ENCODE peak calls at places on chromosomes 3 and 15, in six cellular contexts. U is fibroblast of lung, G is breast epithelium, F is cardiac muscle cell, X is thyroid gland, E is A673. O is an unnamed sample.
A peak's percentile ranks its signal among the peaks of the same experiment; 100 is the strongest.

GRCh38 chr3:12588674-12589054 is 31.8 kb downstream of the MKRN2 start:
- DNase-seq in F (no peak), G (no peak), U (no peak), E (no peak), X (peak; percentile 72), O (no peak)

GRCh38 chr15:79004336-79004735 is 59.5 kb upstream of the CTSH start:
- DNase-seq in X (no peak), F (peak; percentile 69), E (peak; percentile 88), G (peak; percentile 38), U (peak; percentile 33), O (no peak)

GRCh38 chr15:61987824-61988223 is 72.4 kb downstream of the VPS13C start:
- DNase-seq in G (no peak), E (no peak), U (no peak), X (no peak), F (no peak), O (no peak)

GRCh38 chr3:132874701-132875100 is 152.5 kb upstream of the NPHP3 start:
- DNase-seq in U (no peak), X (no peak), F (no peak), E (no peak), G (no peak), O (no peak)

GRCh38 chr3:14988988-14989394 is 41.6 kb downstream of the NR2C2 start:
- DNase-seq in E (no peak), G (no peak), X (no peak), U (no peak), F (no peak), O (no peak)

GRCh38 chr15:92580021-92580420 is 75.6 kb downstream of the FAM174B start:
- DNase-seq in U (no peak), E (no peak), X (no peak), F (no peak), G (no peak), O (peak; percentile 10)

GRCh38 chr15:89495638-89496145 is 691 bp downstream of the RHCG start:
- DNase-seq in F (no peak), U (no peak), E (no peak), X (no peak), G (no peak), O (no peak)

GRCh38 chr3:66923991-66924390 is 74.1 kb upstream of the KBTBD8 start:
- DNase-seq in E (no peak), X (no peak), G (no peak), F (no peak), U (no peak), O (no peak)

GRCh38 chr3:72171946-72172345 is 387.0 kb upstream of the PROK2 start:
- DNase-seq in F (peak; percentile 16), X (no peak), E (no peak), G (no peak), U (no peak), O (peak; percentile 48)

GRCh38 chr3:148911173-148911572 is 46.1 kb downstream of the CPA3 start:
- DNase-seq in U (no peak), E (no peak), X (no peak), G (no peak), F (no peak), O (no peak)

GRCh38 chr15:77944002-77944867 is 133.3 kb downstream of the TBC1D2B start:
- DNase-seq in G (peak; percentile 48), U (peak; percentile 70), E (peak; percentile 68), X (peak; percentile 84), F (peak; percentile 89), O (peak; percentile 94)

GRCh38 chr3:140911822-140912221 is 29.8 kb upstream of the SLC25A36 start:
- DNase-seq in G (no peak), U (no peak), F (no peak), E (peak; percentile 10), X (no peak), O (no peak)

DNA sequence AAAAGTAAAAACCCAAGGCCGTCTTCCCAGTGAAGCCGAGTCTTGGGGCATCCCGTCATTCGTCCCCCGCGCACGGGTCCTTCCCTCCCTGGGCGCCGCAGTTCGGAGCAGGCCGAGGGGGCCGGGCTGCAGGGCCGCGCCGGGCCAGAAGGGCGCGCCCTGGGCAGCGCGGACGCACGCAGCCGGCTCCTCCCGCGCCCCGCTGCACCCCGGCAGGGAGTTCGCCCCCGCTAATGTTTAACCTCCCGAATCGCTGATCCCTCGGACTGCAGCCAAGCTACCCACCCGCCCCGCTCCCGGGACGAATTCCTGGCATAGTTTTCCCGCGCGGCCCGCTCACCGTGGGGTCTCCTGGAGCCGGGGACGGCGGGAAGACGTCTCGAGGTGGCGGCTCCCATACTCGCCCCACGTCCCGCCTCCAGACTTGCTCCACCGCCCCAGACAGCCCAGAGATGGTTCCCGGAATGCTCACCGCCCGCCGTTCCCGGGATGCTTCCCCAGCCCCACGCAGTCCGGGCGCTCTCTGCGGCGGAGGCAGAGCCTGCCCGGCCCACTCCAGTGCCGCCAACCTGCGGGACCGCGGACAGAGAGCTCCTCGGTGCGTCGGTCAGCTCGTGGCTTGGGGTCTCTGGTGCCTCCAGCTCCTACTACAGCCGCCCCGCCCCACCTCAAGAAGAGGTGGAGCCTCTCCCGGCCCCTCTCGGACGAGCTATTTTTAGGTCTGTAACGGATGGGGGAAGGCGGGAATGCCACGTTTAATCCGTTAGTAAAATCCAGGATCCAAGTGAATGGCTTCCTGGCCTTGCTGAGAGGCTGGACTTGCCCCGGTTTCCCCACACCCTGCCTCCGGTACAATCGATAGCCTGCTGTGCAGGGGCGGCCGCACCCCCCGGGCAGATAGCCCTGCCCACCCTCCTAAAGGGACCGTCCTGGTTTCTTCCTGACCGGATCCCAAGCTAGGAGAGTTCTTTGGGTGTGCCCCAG is at the start of gene DZIP1L:
- DNase-seq in E (peak; percentile 68), G (peak; percentile 37), X (peak; percentile 74), F (peak; percentile 78), U (peak; percentile 64), O (peak; percentile 80)
- TF ChIP-seq CTCF in E (peak; percentile 29), G (no peak), X (no peak), F (peak; percentile 28), U (peak; percentile 19), O (peak; percentile 41)

DNA sequence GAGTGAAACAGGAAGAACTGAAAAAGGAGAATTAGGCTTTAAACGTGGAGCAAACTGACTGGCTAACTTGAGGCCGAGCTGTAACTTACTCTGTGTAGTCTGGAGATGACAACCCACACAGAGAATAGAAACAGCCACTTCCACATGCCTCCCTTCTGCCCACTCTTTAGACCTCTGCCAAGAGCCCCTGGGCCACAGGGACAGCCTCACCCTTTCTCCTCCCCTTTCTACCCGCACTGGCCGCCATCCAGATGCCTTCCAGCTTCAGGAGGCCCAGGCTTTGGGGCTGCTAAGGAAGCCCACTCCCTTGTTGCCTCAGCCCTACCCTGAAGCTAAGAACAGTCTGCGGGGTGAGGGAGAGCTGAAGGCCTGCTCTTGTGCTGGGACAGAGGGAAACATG is 6.8 kb downstream of the ARHGAP31 start:
- DNase-seq in E (no peak), F (no peak), X (no peak), G (peak; percentile 57), U (no peak), O (no peak)
- H3K4me1 ChIP-seq in E (peaks cover 4% of the 10 kb centered on the region), F (peaks cover 43% of the 10 kb centered on the region), X (peaks cover 64% of the 10 kb centered on the region), G (no peaks in the 10 kb centered on the region), U (peaks cover 14% of the 10 kb centered on the region), O (no peaks in the 10 kb centered on the region)

DNA sequence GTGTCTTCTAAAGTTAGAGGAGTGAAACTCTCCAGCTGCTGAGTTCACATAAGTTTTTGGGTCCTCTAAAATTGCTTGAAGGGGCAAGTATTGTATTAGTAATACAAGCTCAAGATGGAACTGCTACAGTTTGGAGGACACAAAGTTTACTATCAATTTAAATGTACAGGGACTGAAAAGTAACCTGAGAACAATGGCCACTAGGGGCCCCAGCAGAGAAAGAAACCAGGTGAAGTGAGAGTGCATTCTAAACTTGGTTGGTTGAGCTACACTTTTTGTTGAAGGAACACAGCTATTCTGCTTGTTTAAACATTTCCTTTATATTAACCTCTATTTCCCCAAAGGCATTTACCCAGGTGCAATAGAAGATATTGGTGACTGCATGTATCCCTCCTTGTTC is 755.5 kb downstream of the GBE1 start:
- DNase-seq in F (no peak), E (no peak), G (no peak), U (no peak), X (no peak), O (no peak)
- TF ChIP-seq CTCF in F (no peak), E (no peak), G (no peak), U (no peak), X (no peak), O (no peak)

DNA sequence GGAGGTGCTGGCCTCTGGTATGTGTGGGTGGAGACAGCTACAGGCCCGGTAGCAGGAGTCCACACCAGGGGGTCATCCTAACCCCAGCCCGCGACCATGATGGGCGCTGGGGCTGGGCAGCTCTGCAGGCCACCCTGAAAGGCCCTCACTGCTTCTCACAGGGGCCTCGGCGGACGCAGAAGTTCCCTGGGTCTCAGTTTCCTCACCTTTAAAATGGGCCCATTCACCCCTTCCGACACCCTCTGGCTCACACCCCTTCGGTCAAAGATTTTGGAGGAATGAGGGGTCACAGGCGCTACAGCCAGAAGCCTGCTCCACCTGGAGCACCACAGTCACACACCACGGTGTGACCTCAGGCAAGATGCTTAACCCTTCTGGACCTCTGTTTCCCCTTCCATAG is 8.0 kb downstream of the PLXND1 start:
- DNase-seq in F (no peak), X (no peak), E (no peak), U (no peak), G (no peak), O (no peak)
- H3K4me1 ChIP-seq in F (peaks cover 33% of the 10 kb centered on the region), X (peaks cover 29% of the 10 kb centered on the region), E (peaks cover 17% of the 10 kb centered on the region), U (peaks cover 69% of the 10 kb centered on the region), G (peaks cover 9% of the 10 kb centered on the region), O (peaks cover 74% of the 10 kb centered on the region)

GRCh38 chr3:179658584-179658983 is 5.7 kb downstream of the USP13 start:
- DNase-seq in E (no peak), F (no peak), U (no peak), X (no peak), G (no peak), O (no peak)
- TF ChIP-seq CTCF in E (no peak), F (no peak), U (no peak), X (no peak), G (no peak), O (no peak)

DNA sequence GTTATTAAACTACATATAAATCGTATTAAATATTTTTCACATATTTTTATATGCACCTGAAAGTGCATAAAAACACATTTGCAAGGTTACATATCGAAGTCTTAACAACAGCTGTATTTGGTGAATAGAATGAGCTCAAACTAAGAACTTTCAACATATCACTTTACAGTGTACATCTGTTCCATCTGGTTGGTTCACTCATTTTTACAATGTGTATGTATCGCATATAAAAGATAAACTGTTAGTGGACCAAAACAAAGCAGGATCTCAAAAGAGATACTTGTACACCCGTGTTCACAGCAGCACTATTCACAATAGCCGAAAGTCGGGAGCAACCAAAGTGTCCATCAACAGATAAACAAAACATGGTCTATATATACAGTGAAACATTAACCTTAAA is 55.8 kb downstream of the TBL1XR1 start:
- DNase-seq in U (no peak), F (no peak), E (no peak), G (no peak), X (no peak), O (no peak)
- H3K4me1 ChIP-seq in U (no peaks in the 10 kb centered on the region), F (peaks cover 13% of the 10 kb centered on the region), E (peaks cover 22% of the 10 kb centered on the region), G (no peaks in the 10 kb centered on the region), X (peaks cover 54% of the 10 kb centered on the region), O (no peaks in the 10 kb centered on the region)

O was measured in testis.